ENCODE peak calls at places on chromosomes 16 and 17, in nine cellular contexts. T is iris pigment epithelial cell; P is retina; E is NCI-H460; O is left kidney; R is skeletal muscle cell; X is stimulated activated CD8-positive, alpha-beta memory T cell treated with anti-CD3 and anti-CD28 coated beads, Interleukin-7, amount 100 ng/mL, for 1 hour; Y is stimulated activated CD4-positive, alpha-beta T cell treated with anti-CD3 and anti-CD28 coated beads, Interleukin-4, amount 100 ng/mL, for 24 hours; J is effector CD4-positive, alpha-beta T cell. Q is an unnamed sample.

GRCh38 chr17:80122026-80122575 is 20.7 kb downstream of the GAA start:
- DNase-seq in R (no peak), O (no peak), T (no peak), X (no peak), Y (no peak), P (no peak), E (no peak), J (no peak), Q (no peak)

GRCh38 chr17:41417576-41418015 is 6.8 kb downstream of the KRT37 start:
- DNase-seq in T (no peak), X (no peak), O (peak), R (no peak), J (no peak), P (no peak), E (no peak), Y (no peak), Q (no peak)

GRCh38 chr17:74361613-74362391 is at the start of gene BTBD17:
- DNase-seq in O (peak), J (no peak), P (peak), Y (peak), E (peak), T (peak), X (no peak), R (no peak), Q (peak)

GRCh38 chr17:5282639-5283217 is 644 bp downstream of the RABEP1 start:
- DNase-seq in Y (peak), X (peak), E (no peak), R (no peak), J (no peak), O (no peak), T (peak), P (peak), Q (peak)

GRCh38 chr17:9072626-9073339 is 51.5 kb downstream of the NTN1 start:
- DNase-seq in R (no peak), T (peak), X (no peak), E (no peak), P (no peak), Y (no peak), J (no peak), O (no peak), Q (peak)

GRCh38 chr17:68587026-68587425 is 14.1 kb downstream of the FAM20A start:
- DNase-seq in E (no peak), T (no peak), O (no peak), X (no peak), R (no peak), Y (no peak), P (no peak), J (no peak), Q (no peak)

GRCh38 chr17:9576521-9577401 is at the start of gene CFAP52:
- DNase-seq in P (peak), Y (peak), X (peak), J (peak), T (peak), E (peak), R (peak), O (peak), Q (peak)

GRCh38 chr16:49484454-49484853 is 110.8 kb downstream of the C16orf78 start:
- DNase-seq in Y (no peak), P (peak), R (no peak), E (no peak), J (no peak), T (no peak), X (no peak), O (peak), Q (peak)

GRCh38 chr17:48051706-48052486 is 3.7 kb downstream of the NFE2L1 start:
- DNase-seq in Y (no peak), P (no peak), T (peak), J (no peak), E (no peak), X (no peak), O (peak), R (peak), Q (peak)

GRCh38 chr17:57335195-57335792 is 79.0 kb downstream of the MSI2 start:
- DNase-seq in R (no peak), E (no peak), T (no peak), X (no peak), P (no peak), J (no peak), Y (no peak), O (no peak), Q (no peak)

GRCh38 chr17:82219083-82219482 is 6.4 kb upstream of the CCDC57 start:
- DNase-seq in X (no peak), O (no peak), Y (no peak), P (no peak), R (no peak), J (no peak), T (no peak), E (no peak), Q (no peak)

GRCh38 chr16:27649021-27649420 is 99.1 kb downstream of the KATNIP start:
- DNase-seq in X (no peak), E (no peak), O (no peak), R (no peak), T (no peak), P (no peak), J (no peak), Y (no peak), Q (no peak)

GRCh38 chr17:50134206-50135110 is 4.5 kb upstream of the SAMD14 start:
- DNase-seq in P (no peak), R (no peak), Y (no peak), O (no peak), T (no peak), X (no peak), J (no peak), E (no peak), Q (no peak)

GRCh38 chr16:67456383-67457140 is 24.4 kb downstream of the ATP6V0D1 start:
- DNase-seq in X (no peak), R (no peak), Y (no peak), T (peak), J (no peak), O (peak), P (no peak), E (no peak), Q (peak)

GRCh38 chr17:38922538-38923291 is 2.7 kb upstream of the LASP1NB start:
- DNase-seq in P (peak), R (peak), E (peak), T (peak), J (no peak), Y (peak), X (no peak), O (no peak), Q (peak)

GRCh38 chr17:50219939-50220465 is 18.6 kb upstream of the COL1A1 start:
- DNase-seq in X (no peak), E (no peak), O (peak), R (no peak), Y (no peak), J (no peak), P (no peak), T (peak), Q (peak)